ENCODE peak calls at places on chromosomes 6 and 20, in nine cellular contexts. X is spleen, I is HepG2, W is ovary, G is uterus, E is esophagus squamous epithelium, D is HCT116, B is stomach, Z is K562. Q is an unnamed sample.

GRCh38 chr6:81051952-81052351 is 700.5 kb downstream of the TENT5A start:
- DNase-seq in X (no peak), I (no peak), W (no peak), G (no peak), E (no peak), D (no peak), B (no peak), Z (no peak), Q (no peak)

GRCh38 chr6:89610149-89610642 is 28.4 kb downstream of the LYRM2 start:
- DNase-seq in X (peak; percentile 91), I (peak; percentile 40), W (peak; percentile 57), G (peak; percentile 46), E (peak; percentile 6), D (peak; percentile 19), B (peak; percentile 80), Z (peak; percentile 74), Q (no peak)

GRCh38 chr20:31632503-31633338 is 5.0 kb upstream of the COX4I2 start:
- DNase-seq in X (no peak), I (no peak), W (no peak), G (no peak), E (no peak), D (no peak), B (no peak), Z (no peak), Q (no peak)

GRCh38 chr6:119915971-119916370 is 566.4 kb upstream of the MAN1A1 start:
- DNase-seq in X (no peak), I (no peak), W (no peak), G (no peak), E (no peak), D (no peak), B (no peak), Z (no peak), Q (no peak)

GRCh38 chr20:953742-954141 is 37.6 kb upstream of the ANGPT4 start:
- DNase-seq in X (peak; percentile 29), I (no peak), W (no peak), G (no peak), E (no peak), D (peak; percentile 48), B (no peak), Z (peak; percentile 10), Q (no peak)

GRCh38 chr20:32562495-32562911 is 22.6 kb downstream of the NOL4L start:
- DNase-seq in X (no peak), I (peak; percentile 47), W (no peak), G (no peak), E (no peak), D (no peak), B (no peak), Z (no peak), Q (no peak)

GRCh38 chr6:163443985-163444553 is 29.6 kb downstream of the QKI start:
- DNase-seq in X (no peak), I (peak; percentile 20), W (no peak), G (no peak), E (no peak), D (no peak), B (no peak), Z (peak; percentile 24), Q (no peak)

GRCh38 chr20:9051508-9051907 is 17.4 kb upstream of the PLCB4 start:
- DNase-seq in X (no peak), I (peak; percentile 43), W (no peak), G (no peak), E (no peak), D (peak; percentile 86), B (no peak), Z (peak; percentile 32), Q (no peak)

GRCh38 chr6:87660226-87660886 is 41.7 kb downstream of the AKIRIN2 start:
- DNase-seq in X (no peak), I (no peak), W (no peak), G (no peak), E (no peak), D (no peak), B (no peak), Z (no peak), Q (no peak)

GRCh38 chr20:59805266-59805665 is 128.2 kb downstream of the SYCP2 start:
- DNase-seq in X (peak; percentile 30), I (no peak), W (no peak), G (no peak), E (no peak), D (no peak), B (peak; percentile 5), Z (no peak), Q (no peak)

GRCh38 chr6:102068349-102068748 is 674.8 kb downstream of the GRIK2 start:
- DNase-seq in X (no peak), I (no peak), W (no peak), G (no peak), E (no peak), D (no peak), B (no peak), Z (no peak), Q (no peak)

GRCh38 chr6:41226752-41227151 is 1.4 kb upstream of the TREML4 start:
- DNase-seq in X (no peak), I (no peak), W (no peak), G (no peak), E (no peak), D (no peak), B (no peak), Z (no peak), Q (no peak)

GRCh38 chr6:162344935-162345599 is 382.5 kb downstream of the PRKN start:
- DNase-seq in X (no peak), I (no peak), W (no peak), G (no peak), E (no peak), D (no peak), B (no peak), Z (no peak), Q (no peak)

GRCh38 chr6:39188101-39188455 is 41.2 kb downstream of the KCNK5 start:
- DNase-seq in X (no peak), I (no peak), W (no peak), G (no peak), E (no peak), D (no peak), B (no peak), Z (no peak), Q (no peak)
- H3K4me1 ChIP-seq in X (no peaks in the 10 kb centered on the region), I (no peaks in the 10 kb centered on the region), W (no peaks in the 10 kb centered on the region), G (no peaks in the 10 kb centered on the region), E (peaks cover 79% of the 10 kb centered on the region), D (peaks cover 23% of the 10 kb centered on the region), B (peaks cover 27% of the 10 kb centered on the region), Z (peaks cover 48% of the 10 kb centered on the region), Q (peaks cover 7% of the 10 kb centered on the region)

DNA sequence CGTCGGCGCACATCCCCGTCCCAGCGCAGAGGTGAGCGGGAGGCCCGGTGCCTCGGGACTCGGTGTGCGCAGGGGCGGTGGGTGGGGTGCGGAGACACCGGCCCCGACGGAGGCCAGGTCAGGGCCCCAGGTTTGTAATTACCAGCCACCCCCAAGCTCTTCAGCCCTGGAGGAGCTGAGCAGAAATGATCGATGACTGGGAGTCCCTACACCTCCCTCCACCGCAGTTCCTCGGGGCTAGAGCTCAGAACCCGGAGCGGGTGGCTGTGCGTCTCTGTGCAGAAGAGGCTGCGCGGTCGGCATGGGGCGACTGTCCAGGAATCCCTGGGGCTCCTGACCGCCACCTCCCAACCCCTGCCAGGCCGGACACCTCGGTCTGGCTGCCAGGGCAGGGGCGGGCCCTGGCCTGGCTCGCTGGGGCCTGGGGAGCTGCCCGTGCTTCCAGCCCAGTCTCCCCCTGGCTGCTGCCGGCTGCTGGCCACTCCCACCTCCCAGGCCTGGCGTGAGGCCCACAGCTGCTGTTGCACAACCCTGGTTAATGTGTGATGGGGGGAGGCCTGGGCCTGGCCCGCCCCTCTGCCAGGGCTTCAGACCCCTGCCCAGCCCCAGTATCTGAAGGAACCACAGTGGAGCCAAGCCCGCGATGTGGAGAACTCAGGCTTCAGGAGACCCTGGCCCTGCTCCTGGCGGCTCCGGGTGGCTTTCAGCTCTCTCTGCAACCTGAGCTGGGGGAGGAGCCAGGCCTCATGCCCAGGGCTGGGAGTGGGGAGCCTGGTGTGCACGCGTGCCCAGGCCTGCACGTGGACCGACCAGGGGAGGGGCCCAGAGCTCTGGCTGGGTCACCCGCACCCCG is 1.2 kb downstream of the SLC2A4RG start:
- DNase-seq in X (peak; percentile 93), I (peak; percentile 95), W (peak; percentile 99), G (peak; percentile 98), E (no peak), D (peak; percentile 48), B (peak; percentile 95), Z (peak; percentile 86), Q (peak; percentile 96)
- TF ChIP-seq POLR2A in X (no peak), I (no peak), W (peak; percentile 11), G (peak; percentile 51), E (no peak), D (no peak), B (no peak), Z (peak; percentile 62), Q (peak; percentile 56)

DNA sequence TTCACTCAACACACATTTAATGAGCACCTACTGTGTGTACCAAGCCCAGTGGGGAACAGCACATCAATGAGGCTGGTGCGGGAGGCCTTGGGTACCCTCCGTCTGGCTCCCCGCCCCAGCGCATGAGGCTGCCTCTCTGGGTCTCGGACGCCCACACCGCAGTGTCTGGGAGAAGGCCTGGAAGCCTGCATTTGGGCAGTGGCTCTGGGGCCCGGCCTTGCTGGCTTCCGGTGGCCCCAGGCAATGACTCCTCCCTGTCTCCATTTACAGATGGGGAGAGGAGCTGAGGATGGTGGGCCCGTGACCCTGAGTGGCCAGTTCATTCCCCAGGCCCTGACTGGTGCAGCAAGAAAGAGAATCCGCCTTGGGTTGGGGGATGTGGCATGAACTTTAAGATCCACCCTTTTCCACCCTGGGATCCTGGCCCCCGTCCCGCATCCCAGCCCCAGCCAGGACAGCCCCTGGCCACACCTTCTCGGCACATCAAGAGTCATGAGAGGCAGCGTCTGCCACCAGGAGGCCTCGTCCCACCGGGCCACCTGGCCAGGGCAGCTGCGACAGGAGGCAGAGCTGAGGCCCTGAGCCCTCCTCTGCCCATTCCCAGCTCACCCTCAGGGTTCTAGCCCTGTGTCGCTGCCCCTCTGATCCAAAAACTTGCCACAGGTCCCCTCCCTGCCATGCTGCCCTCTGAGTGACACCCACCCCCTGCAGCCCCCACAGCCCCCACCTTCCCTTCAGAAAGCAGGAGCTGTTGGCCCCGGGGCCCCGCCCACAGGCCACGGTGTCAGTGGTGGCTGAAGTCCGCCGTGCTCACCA is 17.5 kb upstream of the MRGBP start:
- DNase-seq in X (no peak), I (peak; percentile 43), W (no peak), G (no peak), E (no peak), D (no peak), B (no peak), Z (no peak), Q (no peak)
- H3K36me3 ChIP-seq in X (no peaks in the 10 kb centered on the region), I (no peaks in the 10 kb centered on the region), W (no peaks in the 10 kb centered on the region), G (no peaks in the 10 kb centered on the region), E (no peaks in the 10 kb centered on the region), D (no peaks in the 10 kb centered on the region), B (no peaks in the 10 kb centered on the region), Z (no peaks in the 10 kb centered on the region), Q (no peaks in the 10 kb centered on the region)

GRCh38 chr6:36576573-36576972 is 17.6 kb upstream of the SRSF3 start:
- DNase-seq in X (no peak), I (no peak), W (no peak), G (no peak), E (no peak), D (no peak), B (no peak), Z (no peak), Q (no peak)

GRCh38 chr6:36578030-36578825 is 15.9 kb upstream of the SRSF3 start:
- DNase-seq in X (no peak), I (no peak), W (no peak), G (no peak), E (no peak), D (no peak), B (no peak), Z (peak; percentile 59), Q (no peak)

GRCh38 chr6:36571122-36572043 is 22.8 kb upstream of the SRSF3 start:
- DNase-seq in X (no peak), I (no peak), W (no peak), G (no peak), E (no peak), D (no peak), B (no peak), Z (no peak), Q (no peak)

GRCh38 chr6:36577298-36577697 is 16.9 kb upstream of the SRSF3 start:
- DNase-seq in X (no peak), I (peak; percentile 75), W (no peak), G (no peak), E (no peak), D (peak; percentile 33), B (no peak), Z (peak; percentile 55), Q (no peak)

GRCh38 chr6:36574679-36575078 is 19.5 kb upstream of the SRSF3 start:
- DNase-seq in X (no peak), I (no peak), W (no peak), G (no peak), E (no peak), D (no peak), B (no peak), Z (no peak), Q (no peak)
- H3K4me1 ChIP-seq in X (no peaks in the 10 kb centered on the region), I (peaks cover 73% of the 10 kb centered on the region), W (no peaks in the 10 kb centered on the region), G (no peaks in the 10 kb centered on the region), E (peaks cover 31% of the 10 kb centered on the region), D (peaks cover 38% of the 10 kb centered on the region), B (peaks cover 10% of the 10 kb centered on the region), Z (peaks cover 16% of the 10 kb centered on the region), Q (peaks cover 5% of the 10 kb centered on the region)

Q was measured in vagina.